ENCODE peak calls at places on chromosomes 16 and 17, in five cellular contexts. X, P, J, R and A are unnamed samples.

GRCh38 chr17:13864551-13864950 is 204.8 kb upstream of the COX10 start:
- DNase-seq in X (peak; percentile 73), J (peak; percentile 83), P (peak; percentile 79), R (no peak), A (no peak)

GRCh38 chr17:62876063-62876462 is 67.9 kb upstream of the MARCHF10 start:
- DNase-seq in X (peak; percentile 52), P (no peak), J (peak; percentile 30), R (no peak), A (no peak)

GRCh38 chr16:30395992-30396560 is 856 bp downstream of the ZNF48 start:
- DNase-seq in J (no peak), X (no peak), P (no peak), R (no peak), A (no peak)

GRCh38 chr16:19718624-19718965 is 524 bp downstream of the IQCK start:
- DNase-seq in P (peak; percentile 18), R (peak; percentile 8), X (no peak), J (peak; percentile 52), A (peak; percentile 83)

GRCh38 chr17:78970834-78971763 is 8.6 kb downstream of the LGALS3BP start:
- DNase-seq in J (peak; percentile 75), X (peak; percentile 91), P (peak; percentile 75), R (peak; percentile 85), A (peak; percentile 97)

GRCh38 chr16:83882118-83882879 is 16.6 kb upstream of the MLYCD start:
- DNase-seq in R (no peak), P (no peak), X (no peak), J (no peak), A (no peak)

GRCh38 chr16:82960923-82961322 is 334.2 kb downstream of the CDH13 start:
- DNase-seq in X (no peak), P (no peak), J (no peak), R (no peak), A (no peak)

GRCh38 chr17:42618442-42619150 is 9.1 kb downstream of the TUBG1 start:
- DNase-seq in R (peak; percentile 50), P (peak; percentile 19), J (no peak), X (peak; percentile 49), A (no peak)

GRCh38 chr16:81987706-81988105 is 23.6 kb downstream of the SDR42E1 start:
- DNase-seq in R (no peak), X (peak; percentile 57), P (no peak), J (no peak), A (no peak)

GRCh38 chr16:19555938-19556778 is 655 bp downstream of the VPS35L start:
- DNase-seq in X (peak; percentile 6), J (peak; percentile 49), P (peak; percentile 39), R (peak; percentile 38), A (peak; percentile 60)

GRCh38 chr17:18038149-18038850 is 668 bp downstream of the ATPAF2 start:
- DNase-seq in J (peak; percentile 51), R (peak; percentile 75), P (no peak), X (no peak), A (no peak)

GRCh38 chr16:84596801-84597517 is 20.9 kb downstream of the COTL1 start:
- DNase-seq in X (no peak), J (no peak), P (no peak), R (no peak), A (no peak)

GRCh38 chr17:56690441-56691291 is 97.2 kb downstream of the NOG start:
- DNase-seq in X (no peak), P (no peak), R (no peak), J (peak; percentile 51), A (no peak)

GRCh38 chr17:74280093-74280513 is 6.1 kb downstream of the DNAI2 start:
- DNase-seq in P (no peak), R (no peak), X (no peak), J (no peak), A (no peak)

GRCh38 chr16:67723940-67724339 is 4.8 kb upstream of the GFOD2 start:
- DNase-seq in J (no peak), R (no peak), P (no peak), X (no peak), A (peak; percentile 52)

GRCh38 chr17:42774066-42774750 is 959 bp downstream of the VPS25 start:
- DNase-seq in R (no peak), X (peak; percentile 61), P (no peak), J (peak; percentile 58), A (peak; percentile 71)

GRCh38 chr16:46768809-46769208 is 20.7 kb upstream of the MYLK3 start:
- DNase-seq in R (no peak), X (no peak), P (no peak), J (no peak), A (no peak)

GRCh38 chr16:58515871-58516767 is 802 bp downstream of the SETD6 start:
- DNase-seq in J (peak; percentile 33), R (peak; percentile 75), X (peak; percentile 69), P (no peak), A (peak; percentile 76)

GRCh38 chr17:66540131-66540781 is 237.8 kb downstream of the PRKCA start:
- DNase-seq in R (peak; percentile 31), J (peak; percentile 95), X (peak; percentile 85), P (peak; percentile 89), A (peak; percentile 87)

GRCh38 chr17:79952265-79952877 is 83.3 kb downstream of the TBC1D16 start:
- DNase-seq in R (no peak), P (no peak), X (no peak), J (no peak), A (no peak)

GRCh38 chr17:7341842-7342241 is 5.5 kb downstream of the ACAP1 start:
- DNase-seq in P (no peak), R (no peak), X (no peak), J (no peak), A (no peak)

GRCh38 chr17:4444782-4445473 is 11.2 kb downstream of the SPNS3 start:
- DNase-seq in R (no peak), X (peak; percentile 71), J (peak; percentile 39), P (no peak), A (peak; percentile 91)

GRCh38 chr17:37802712-37803416 is 58.0 kb upstream of the HNF1B start:
- DNase-seq in R (no peak), X (no peak), P (peak; percentile 63), J (peak; percentile 71), A (peak; percentile 89)

GRCh38 chr17:65131244-65131643 is 5.9 kb upstream of the RGS9 start:
- DNase-seq in J (no peak), X (no peak), P (no peak), R (no peak), A (no peak)

GRCh38 chr17:2087597-2088211 is 32.8 kb downstream of the HIC1 start:
- DNase-seq in J (peak; percentile 54), X (no peak), R (peak; percentile 30), P (no peak), A (no peak)

GRCh38 chr17:74373838-74374606 is 6.7 kb downstream of the GPR142 start:
- DNase-seq in R (no peak), X (no peak), P (no peak), J (no peak), A (peak; percentile 87)

GRCh38 chr16:29665294-29666077 is 2.4 kb downstream of the SPN start:
- DNase-seq in P (no peak), J (no peak), R (peak; percentile 40), X (no peak), A (peak; percentile 23)

GRCh38 chr16:50371036-50371716 is 2.4 kb upstream of the BRD7 start:
- DNase-seq in P (no peak), R (no peak), J (no peak), X (no peak), A (no peak)

GRCh38 chr17:74697477-74697876 is 15.2 kb downstream of the CD300LF start:
- DNase-seq in X (no peak), J (no peak), R (no peak), P (no peak), A (no peak)

GRCh38 chr16:48210747-48211146 is 33.4 kb upstream of the LONP2 start:
- DNase-seq in J (no peak), R (no peak), X (no peak), P (no peak), A (no peak)

GRCh38 chr17:74691151-74691550 is 21.6 kb downstream of the CD300LF start:
- DNase-seq in X (no peak), J (no peak), P (no peak), R (no peak), A (no peak)

GRCh38 chr16:89359296-89360147 is 130.8 kb downstream of the ANKRD11 start:
- DNase-seq in X (no peak), R (no peak), P (no peak), J (peak; percentile 36), A (peak; percentile 62)

GRCh38 chr17:9971991-9972390 is 66.9 kb upstream of the RCVRN start:
- DNase-seq in X (peak; percentile 7), R (no peak), J (peak; percentile 71), P (peak; percentile 71), A (no peak)

GRCh38 chr17:82893779-82894178 is 54.0 kb upstream of the ZNF750 start:
- DNase-seq in J (peak; percentile 23), X (no peak), R (no peak), P (peak; percentile 44), A (no peak)
- H3K79me2 ChIP-seq in J (no peaks in the 10 kb centered on the region), X (no peaks in the 10 kb centered on the region), R (no peaks in the 10 kb centered on the region), P (no peaks in the 10 kb centered on the region), A (peaks cover under 1% of the 10 kb centered on the region)

GRCh38 chr16:57003439-57004386 is 14.4 kb downstream of the NLRC5 start:
- DNase-seq in X (no peak), P (no peak), R (peak; percentile 76), J (no peak), A (no peak)
- H3K79me2 ChIP-seq in X (no peaks in the 10 kb centered on the region), P (peaks cover 29% of the 10 kb centered on the region), R (peaks cover 83% of the 10 kb centered on the region), J (peaks cover 65% of the 10 kb centered on the region), A (peaks cover 78% of the 10 kb centered on the region)

GRCh38 chr17:47738178-47738577 is 5.1 kb downstream of the TBX21 start:
- DNase-seq in P (no peak), X (no peak), J (no peak), R (no peak), A (no peak)
- H3K79me2 ChIP-seq in P (no peaks in the 10 kb centered on the region), X (no peaks in the 10 kb centered on the region), J (no peaks in the 10 kb centered on the region), R (no peaks in the 10 kb centered on the region), A (no peaks in the 10 kb centered on the region)

GRCh38 chr17:40342575-40343058 is 21.9 kb downstream of the GJD3 start:
- DNase-seq in P (no peak), X (no peak), J (peak; percentile 50), R (no peak), A (peak; percentile 89)
- H3K79me2 ChIP-seq in P (peaks cover 19% of the 10 kb centered on the region), X (peaks cover 8% of the 10 kb centered on the region), J (peaks cover 86% of the 10 kb centered on the region), R (no peaks in the 10 kb centered on the region), A (peaks cover 85% of the 10 kb centered on the region)

GRCh38 chr17:77349976-77350830 is 209.4 kb downstream of the SEC14L1 start:
- DNase-seq in P (peak; percentile 83), R (no peak), X (no peak), J (peak; percentile 90), A (peak; percentile 80)
- H3K79me2 ChIP-seq in P (peaks cover 63% of the 10 kb centered on the region), R (no peaks in the 10 kb centered on the region), X (peaks cover 93% of the 10 kb centered on the region), J (peaks cover 92% of the 10 kb centered on the region), A (peaks cover 89% of the 10 kb centered on the region)

GRCh38 chr17:46088595-46088994 is 89.5 kb downstream of the STH start:
- DNase-seq in X (no peak), R (no peak), J (no peak), P (no peak), A (no peak)
- H3K79me2 ChIP-seq in X (peaks cover 70% of the 10 kb centered on the region), R (peaks cover 58% of the 10 kb centered on the region), J (peaks cover 99% of the 10 kb centered on the region), P (peaks cover 29% of the 10 kb centered on the region), A (peaks cover 90% of the 10 kb centered on the region)